ENCODE peak calls at places on chromosome 3, in four cellular contexts. One of them, this sample, is unnamed. For H3K4me1, the result is how much of the 10 kb centered on the place peaks cover.

GRCh38 chr3:84039091-84039490 is 919.7 kb upstream of the CADM2 start:
- DNase-seq in adrenal gland: no peak
- DNase-seq in MM.1S: no peak
- DNase-seq in RWPE2: no peak
- DNase-seq in this sample: no peak

GRCh38 chr3:100603449-100603848 is 6.0 kb upstream of the ADGRG7 start:
- DNase-seq in adrenal gland: no peak
- DNase-seq in MM.1S: peak
- DNase-seq in RWPE2: no peak
- DNase-seq in this sample: no peak

GRCh38 chr3:98645039-98645438 is 51.6 kb upstream of the CPOX start:
- DNase-seq in adrenal gland: no peak
- DNase-seq in MM.1S: peak
- DNase-seq in RWPE2: no peak
- DNase-seq in this sample: no peak

GRCh38 chr3:157602424-157602823 is 99.2 kb upstream of the VEPH1 start:
- DNase-seq in MM.1S: no peak
- DNase-seq in adrenal gland: no peak
- DNase-seq in RWPE2: no peak
- DNase-seq in this sample: no peak

GRCh38 chr3:122977645-122978466 is 49.7 kb downstream of the SEMA5B start:
- DNase-seq in MM.1S: no peak
- DNase-seq in adrenal gland: no peak
- DNase-seq in RWPE2: no peak
- DNase-seq in this sample: peak

GRCh38 chr3:192445768-192446644 is 281.3 kb downstream of the FGF12 start:
- DNase-seq in RWPE2: no peak
- DNase-seq in adrenal gland: peak
- DNase-seq in MM.1S: no peak
- DNase-seq in this sample: peak

GRCh38 chr3:85821130-85821756 is 862.5 kb downstream of the CADM2 start:
- DNase-seq in MM.1S: peak
- DNase-seq in adrenal gland: no peak
- DNase-seq in RWPE2: no peak
- DNase-seq in this sample: no peak

GRCh38 chr3:157491136-157491535 is 12.1 kb downstream of the VEPH1 start:
- DNase-seq in adrenal gland: no peak
- DNase-seq in MM.1S: no peak
- DNase-seq in RWPE2: no peak
- DNase-seq in this sample: no peak

GRCh38 chr3:48434591-48435222 is 4.8 kb upstream of the PLXNB1 start:
- DNase-seq in MM.1S: no peak
- DNase-seq in adrenal gland: no peak
- DNase-seq in RWPE2: peak
- DNase-seq in this sample: no peak

GRCh38 chr3:27194494-27194893 is 174.7 kb downstream of the NEK10 start:
- DNase-seq in RWPE2: no peak
- DNase-seq in adrenal gland: no peak
- DNase-seq in MM.1S: no peak
- DNase-seq in this sample: no peak

GRCh38 chr3:108090066-108090700 is 648 bp downstream of the CD47 start:
- DNase-seq in MM.1S: peak
- DNase-seq in adrenal gland: peak
- DNase-seq in RWPE2: no peak
- DNase-seq in this sample: no peak

GRCh38 chr3:42728056-42728455 is 25.5 kb upstream of the HHATL start:
- DNase-seq in MM.1S: no peak
- DNase-seq in RWPE2: no peak
- DNase-seq in adrenal gland: no peak
- DNase-seq in this sample: peak

GRCh38 chr3:18390024-18390660 is 35.0 kb downstream of the SATB1 start:
- DNase-seq in MM.1S: no peak
- DNase-seq in adrenal gland: no peak
- DNase-seq in RWPE2: no peak
- DNase-seq in this sample: no peak

GRCh38 chr3:36714343-36714742 is 50.0 kb downstream of the DCLK3 start:
- DNase-seq in MM.1S: no peak
- DNase-seq in RWPE2: no peak
- DNase-seq in adrenal gland: no peak
- DNase-seq in this sample: no peak

GRCh38 chr3:69823710-69824109 is 84.4 kb downstream of the MITF start:
- DNase-seq in adrenal gland: no peak
- DNase-seq in RWPE2: no peak
- DNase-seq in MM.1S: no peak
- DNase-seq in this sample: no peak

GRCh38 chr3:187610926-187611545 is 59.2 kb downstream of the SST start:
- DNase-seq in MM.1S: no peak
- DNase-seq in adrenal gland: no peak
- DNase-seq in RWPE2: no peak
- DNase-seq in this sample: no peak

GRCh38 chr3:120743081-120743365 is 479 bp downstream of the GTF2E1 start:
- DNase-seq in RWPE2: no peak
- DNase-seq in adrenal gland: no peak
- DNase-seq in MM.1S: no peak
- DNase-seq in this sample: no peak

GRCh38 chr3:113241292-113242033 is 30.1 kb downstream of the BOC start:
- DNase-seq in MM.1S: no peak
- DNase-seq in RWPE2: no peak
- DNase-seq in adrenal gland: no peak
- DNase-seq in this sample: no peak

GRCh38 chr3:5198313-5198677 is 10.8 kb downstream of the EDEM1 start:
- DNase-seq in RWPE2: no peak
- DNase-seq in adrenal gland: no peak
- DNase-seq in MM.1S: no peak
- DNase-seq in this sample: no peak
- H3K4me1 ChIP-seq in RWPE2: half or more
- H3K4me1 ChIP-seq in adrenal gland: under half
- H3K4me1 ChIP-seq in MM.1S: half or more
- H3K4me1 ChIP-seq in this sample: half or more

DNA sequence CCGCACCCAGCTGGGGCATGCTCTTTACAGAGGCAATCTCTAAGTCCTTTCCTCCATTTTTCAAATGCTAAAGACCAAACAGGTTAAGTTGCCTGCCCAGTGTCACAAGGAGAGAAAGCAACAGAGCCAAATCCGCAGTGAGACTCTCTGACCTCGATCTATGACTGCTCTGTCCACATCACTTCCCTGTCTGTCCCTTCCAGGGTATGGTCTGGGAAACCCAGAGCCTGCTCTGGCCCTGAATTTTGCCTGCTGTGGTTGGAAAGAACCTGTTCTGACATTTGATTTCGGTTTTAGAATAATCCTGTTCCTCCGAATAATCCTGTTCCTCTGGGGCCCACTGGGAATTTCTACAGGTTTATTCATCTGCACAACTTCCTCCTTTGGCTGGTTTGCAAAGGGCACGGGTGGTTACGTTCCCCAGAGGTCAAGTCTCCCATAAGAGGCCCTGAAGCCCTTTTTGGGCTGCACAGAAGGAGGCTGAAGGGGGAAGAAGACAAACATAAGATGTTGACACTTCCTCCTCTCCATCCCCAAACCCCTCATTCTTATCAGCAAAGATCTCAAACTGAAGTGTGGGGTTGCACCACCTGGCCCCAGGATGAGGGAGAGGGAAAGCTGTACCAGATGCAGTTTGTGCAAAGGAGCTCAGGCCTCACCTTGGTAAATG is 10.7 kb downstream of the LAMP3 start:
- DNase-seq in RWPE2: no peak
- DNase-seq in adrenal gland: no peak
- DNase-seq in MM.1S: no peak
- DNase-seq in this sample: no peak
- H3K4me1 ChIP-seq in RWPE2: under half
- H3K4me1 ChIP-seq in adrenal gland: under half
- H3K4me1 ChIP-seq in MM.1S: under half
- H3K4me1 ChIP-seq in this sample: under half

GRCh38 chr3:190097617-190098016 is 23.1 kb downstream of the P3H2 start:
- DNase-seq in adrenal gland: no peak
- DNase-seq in RWPE2: no peak
- DNase-seq in MM.1S: no peak
- DNase-seq in this sample: no peak
- H3K4me1 ChIP-seq in adrenal gland: half or more
- H3K4me1 ChIP-seq in RWPE2: under half
- H3K4me1 ChIP-seq in MM.1S: under half
- H3K4me1 ChIP-seq in this sample: under half

DNA sequence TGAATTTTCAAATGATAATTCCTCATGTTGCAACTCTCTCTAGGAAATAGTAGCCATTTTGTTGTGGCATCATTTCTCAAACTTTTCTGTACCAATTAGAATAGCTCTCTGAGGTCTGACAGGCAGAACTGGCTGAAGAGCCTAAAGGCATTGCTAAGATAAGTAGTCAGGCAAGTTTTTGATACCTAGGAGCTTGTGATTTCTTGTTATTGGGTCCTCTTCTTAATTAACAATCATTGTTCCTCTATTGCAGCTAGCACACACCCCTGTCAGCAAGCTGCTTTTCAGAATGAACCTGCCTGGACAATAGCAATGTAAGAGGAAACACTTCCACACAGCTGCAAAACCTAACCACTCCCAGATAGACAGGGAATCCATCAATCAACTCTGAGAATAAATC is 403.8 kb upstream of the TBL1XR1 start:
- DNase-seq in MM.1S: no peak
- DNase-seq in RWPE2: no peak
- DNase-seq in adrenal gland: no peak
- DNase-seq in this sample: no peak
- H3K4me1 ChIP-seq in MM.1S: under half
- H3K4me1 ChIP-seq in RWPE2: half or more
- H3K4me1 ChIP-seq in adrenal gland: under half
- H3K4me1 ChIP-seq in this sample: half or more

GRCh38 chr3:52792413-52792812 is 2.2 kb upstream of the ITIH3 start:
- DNase-seq in adrenal gland: no peak
- DNase-seq in RWPE2: no peak
- DNase-seq in MM.1S: no peak
- DNase-seq in this sample: no peak

GRCh38 chr3:52795298-52795900 is 803 bp downstream of the ITIH3 start:
- DNase-seq in RWPE2: no peak
- DNase-seq in MM.1S: no peak
- DNase-seq in adrenal gland: no peak
- DNase-seq in this sample: no peak

GRCh38 chr3:52792961-52793695 is 1.5 kb upstream of the ITIH3 start:
- DNase-seq in MM.1S: no peak
- DNase-seq in RWPE2: no peak
- DNase-seq in adrenal gland: no peak
- DNase-seq in this sample: no peak

GRCh38 chr3:52794612-52795099 is at the start of gene ITIH3:
- DNase-seq in RWPE2: no peak
- DNase-seq in MM.1S: no peak
- DNase-seq in adrenal gland: no peak
- DNase-seq in this sample: no peak

GRCh38 chr3:52793702-52794611 is 639 bp upstream of the ITIH3 start:
- DNase-seq in MM.1S: no peak
- DNase-seq in adrenal gland: no peak
- DNase-seq in RWPE2: no peak
- DNase-seq in this sample: no peak
- H3K4me1 ChIP-seq in MM.1S: under half
- H3K4me1 ChIP-seq in adrenal gland: under half
- H3K4me1 ChIP-seq in RWPE2: under half
- H3K4me1 ChIP-seq in this sample: under half

DNA sequence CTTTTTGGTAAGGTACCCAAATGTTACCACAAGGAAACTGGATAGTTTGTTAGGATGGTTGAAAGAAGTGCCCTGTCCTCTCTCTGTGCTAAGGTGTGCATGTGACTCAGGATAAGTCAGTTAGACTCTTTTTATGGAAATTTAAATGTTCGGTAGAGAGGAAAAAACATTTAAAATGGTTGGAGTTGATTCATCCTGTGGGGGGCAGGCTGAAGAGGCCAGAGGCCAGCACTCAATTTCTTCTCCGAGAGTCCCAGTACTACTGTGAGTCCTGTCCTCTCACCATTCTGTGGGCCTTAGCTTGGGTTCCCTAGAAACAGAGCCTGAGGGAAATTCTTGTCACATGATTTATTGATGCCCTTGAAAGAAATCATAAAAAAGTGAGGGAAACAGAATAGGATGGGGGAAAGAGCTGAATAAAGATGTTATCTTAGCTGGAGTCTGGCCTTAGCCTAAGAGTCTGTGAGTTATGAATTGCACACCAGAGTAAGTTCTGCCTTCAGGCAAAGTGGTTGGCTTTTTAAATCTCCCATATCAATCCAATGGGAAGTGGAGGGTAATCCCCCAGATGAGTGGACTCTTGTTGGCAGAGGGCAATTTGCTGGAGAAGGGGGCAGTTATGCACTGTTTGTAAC is 106.5 kb upstream of the GALNT15 start:
- DNase-seq in MM.1S: no peak
- DNase-seq in RWPE2: no peak
- DNase-seq in adrenal gland: peak
- DNase-seq in this sample: no peak
- H3K4me1 ChIP-seq in MM.1S: under half
- H3K4me1 ChIP-seq in RWPE2: under half
- H3K4me1 ChIP-seq in adrenal gland: under half
- H3K4me1 ChIP-seq in this sample: under half

GRCh38 chr3:129622418-129622872 is 16.0 kb upstream of the PLXND1 start:
- DNase-seq in adrenal gland: no peak
- DNase-seq in MM.1S: no peak
- DNase-seq in RWPE2: no peak
- DNase-seq in this sample: peak

GRCh38 chr3:129622933-129623332 is 16.5 kb upstream of the PLXND1 start:
- DNase-seq in adrenal gland: no peak
- DNase-seq in RWPE2: no peak
- DNase-seq in MM.1S: no peak
- DNase-seq in this sample: no peak

GRCh38 chr3:129623447-129624118 is 17.1 kb upstream of the PLXND1 start:
- DNase-seq in MM.1S: no peak
- DNase-seq in RWPE2: no peak
- DNase-seq in adrenal gland: peak
- DNase-seq in this sample: peak

GRCh38 chr3:129620828-129621605 is 14.5 kb upstream of the PLXND1 start:
- DNase-seq in adrenal gland: no peak
- DNase-seq in RWPE2: no peak
- DNase-seq in MM.1S: no peak
- DNase-seq in this sample: no peak

DNA sequence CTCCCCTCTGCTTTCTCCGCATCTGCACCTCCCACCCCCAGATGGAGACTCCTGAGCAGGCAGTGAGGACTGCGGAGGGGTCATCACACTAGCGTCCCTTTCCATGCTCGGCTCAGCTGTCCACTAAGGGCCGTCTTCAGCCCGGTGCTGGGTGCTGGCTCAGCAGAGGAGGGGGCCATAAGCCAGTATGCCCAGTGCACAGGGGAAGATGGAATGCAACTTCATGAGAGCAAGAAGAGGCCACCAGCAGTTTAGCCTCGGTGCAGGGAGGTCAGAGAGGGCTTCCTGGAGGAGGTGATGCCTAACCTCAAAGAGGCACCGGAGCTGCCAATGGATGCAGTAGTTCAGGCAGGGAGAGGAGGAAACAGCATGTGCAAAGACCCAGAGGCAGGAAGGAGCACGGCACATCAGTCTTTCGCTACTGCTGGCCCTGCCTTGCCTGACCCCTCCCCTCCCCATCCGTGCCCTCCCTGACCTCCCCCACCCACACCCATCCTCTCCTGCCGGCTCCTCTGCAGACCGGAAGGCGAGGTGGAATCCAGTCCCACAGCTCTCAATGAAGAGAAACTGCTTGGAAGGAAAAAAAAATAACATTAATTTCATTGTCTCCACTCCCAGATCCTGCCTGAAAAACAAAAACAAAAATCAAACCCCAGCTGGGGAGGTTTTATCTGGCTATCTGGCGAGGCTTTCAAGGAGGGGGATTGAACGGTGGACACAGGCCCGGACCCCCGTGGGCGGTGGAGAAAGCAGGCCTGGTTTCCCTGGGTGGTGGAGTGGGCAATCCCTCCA is 15.3 kb upstream of the PLXND1 start:
- DNase-seq in adrenal gland: peak
- DNase-seq in RWPE2: no peak
- DNase-seq in MM.1S: no peak
- DNase-seq in this sample: peak
- H3K4me1 ChIP-seq in adrenal gland: half or more
- H3K4me1 ChIP-seq in RWPE2: under half
- H3K4me1 ChIP-seq in MM.1S: under half
- H3K4me1 ChIP-seq in this sample: half or more

This sample was measured in heart right ventricle.